ENCODE peak calls at places on chromosomes 12 and 14, in eight cellular contexts. One of them, this sample, is unnamed.

GRCh38 chr14:66746316-66747006 is 238.5 kb downstream of the GPHN start:
- DNase-seq in NCI-H187: no peak
- DNase-seq in HEK293T: peak; percentile 30
- DNase-seq in GM03348: peak; percentile 45
- DNase-seq in NCI-H460: peak; percentile 41
- DNase-seq in T47D: peak; percentile 70
- DNase-seq in stimulated activated CD8-positive, alpha-beta memory T cell treated with anti-CD3 and anti-CD28 coated beads, Interleukin-7, amount 100 ng/mL, for 1 hour: no peak
- DNase-seq in lung microvascular endothelial cell: peak; percentile 57
- DNase-seq in this sample: peak; percentile 26

GRCh38 chr12:14532152-14532551 is 35.5 kb downstream of the PLBD1 start:
- DNase-seq in stimulated activated CD8-positive, alpha-beta memory T cell treated with anti-CD3 and anti-CD28 coated beads, Interleukin-7, amount 100 ng/mL, for 1 hour: no peak
- DNase-seq in HEK293T: no peak
- DNase-seq in GM03348: no peak
- DNase-seq in NCI-H187: no peak
- DNase-seq in T47D: no peak
- DNase-seq in NCI-H460: no peak
- DNase-seq in lung microvascular endothelial cell: no peak
- DNase-seq in this sample: no peak

GRCh38 chr12:56633465-56634241 is 3.5 kb upstream of the BAZ2A start:
- DNase-seq in NCI-H460: no peak
- DNase-seq in NCI-H187: no peak
- DNase-seq in T47D: peak; percentile 36
- DNase-seq in HEK293T: no peak
- DNase-seq in stimulated activated CD8-positive, alpha-beta memory T cell treated with anti-CD3 and anti-CD28 coated beads, Interleukin-7, amount 100 ng/mL, for 1 hour: no peak
- DNase-seq in GM03348: no peak
- DNase-seq in lung microvascular endothelial cell: no peak
- DNase-seq in this sample: peak; percentile 92

GRCh38 chr14:62081012-62081612 is 318.9 kb downstream of the SNAPC1 start:
- DNase-seq in HEK293T: no peak
- DNase-seq in lung microvascular endothelial cell: no peak
- DNase-seq in T47D: no peak
- DNase-seq in stimulated activated CD8-positive, alpha-beta memory T cell treated with anti-CD3 and anti-CD28 coated beads, Interleukin-7, amount 100 ng/mL, for 1 hour: no peak
- DNase-seq in NCI-H187: no peak
- DNase-seq in GM03348: no peak
- DNase-seq in NCI-H460: no peak
- DNase-seq in this sample: no peak

GRCh38 chr12:102816816-102817434 is 100.1 kb downstream of the PAH start:
- DNase-seq in T47D: peak; percentile 58
- DNase-seq in lung microvascular endothelial cell: peak; percentile 51
- DNase-seq in HEK293T: peak; percentile 36
- DNase-seq in GM03348: peak; percentile 68
- DNase-seq in NCI-H460: peak; percentile 40
- DNase-seq in NCI-H187: no peak
- DNase-seq in stimulated activated CD8-positive, alpha-beta memory T cell treated with anti-CD3 and anti-CD28 coated beads, Interleukin-7, amount 100 ng/mL, for 1 hour: no peak
- DNase-seq in this sample: peak; percentile 72

GRCh38 chr14:106843376-106843775 is 1317.0 kb downstream of the TMEM121 start:
- DNase-seq in HEK293T: no peak
- DNase-seq in GM03348: no peak
- DNase-seq in stimulated activated CD8-positive, alpha-beta memory T cell treated with anti-CD3 and anti-CD28 coated beads, Interleukin-7, amount 100 ng/mL, for 1 hour: no peak
- DNase-seq in T47D: peak; percentile 21
- DNase-seq in NCI-H460: no peak
- DNase-seq in NCI-H187: no peak
- DNase-seq in lung microvascular endothelial cell: no peak
- DNase-seq in this sample: no peak

GRCh38 chr12:75994069-75994740 is 37.4 kb downstream of the PHLDA1 start:
- DNase-seq in stimulated activated CD8-positive, alpha-beta memory T cell treated with anti-CD3 and anti-CD28 coated beads, Interleukin-7, amount 100 ng/mL, for 1 hour: no peak
- DNase-seq in HEK293T: no peak
- DNase-seq in lung microvascular endothelial cell: no peak
- DNase-seq in NCI-H460: no peak
- DNase-seq in T47D: peak; percentile 59
- DNase-seq in GM03348: no peak
- DNase-seq in NCI-H187: no peak
- DNase-seq in this sample: no peak

GRCh38 chr12:62714409-62715075 is 220.4 kb downstream of the PPM1H start:
- DNase-seq in GM03348: no peak
- DNase-seq in lung microvascular endothelial cell: no peak
- DNase-seq in NCI-H187: no peak
- DNase-seq in NCI-H460: no peak
- DNase-seq in stimulated activated CD8-positive, alpha-beta memory T cell treated with anti-CD3 and anti-CD28 coated beads, Interleukin-7, amount 100 ng/mL, for 1 hour: no peak
- DNase-seq in T47D: no peak
- DNase-seq in HEK293T: no peak
- DNase-seq in this sample: peak; percentile 81

GRCh38 chr14:23112359-23113178 is 6.5 kb downstream of the CEBPE start:
- DNase-seq in NCI-H460: no peak
- DNase-seq in GM03348: no peak
- DNase-seq in T47D: no peak
- DNase-seq in HEK293T: no peak
- DNase-seq in lung microvascular endothelial cell: no peak
- DNase-seq in stimulated activated CD8-positive, alpha-beta memory T cell treated with anti-CD3 and anti-CD28 coated beads, Interleukin-7, amount 100 ng/mL, for 1 hour: no peak
- DNase-seq in NCI-H187: no peak
- DNase-seq in this sample: no peak

GRCh38 chr14:31902002-31902401 is 175.1 kb upstream of the ARHGAP5 start:
- DNase-seq in GM03348: no peak
- DNase-seq in NCI-H187: no peak
- DNase-seq in HEK293T: no peak
- DNase-seq in stimulated activated CD8-positive, alpha-beta memory T cell treated with anti-CD3 and anti-CD28 coated beads, Interleukin-7, amount 100 ng/mL, for 1 hour: no peak
- DNase-seq in lung microvascular endothelial cell: no peak
- DNase-seq in NCI-H460: no peak
- DNase-seq in T47D: no peak
- DNase-seq in this sample: no peak

GRCh38 chr12:38411947-38412346 is 95.4 kb downstream of the ALG10B start:
- DNase-seq in HEK293T: no peak
- DNase-seq in NCI-H460: no peak
- DNase-seq in T47D: no peak
- DNase-seq in NCI-H187: no peak
- DNase-seq in GM03348: no peak
- DNase-seq in lung microvascular endothelial cell: no peak
- DNase-seq in stimulated activated CD8-positive, alpha-beta memory T cell treated with anti-CD3 and anti-CD28 coated beads, Interleukin-7, amount 100 ng/mL, for 1 hour: no peak
- DNase-seq in this sample: peak; percentile 68

GRCh38 chr12:109766251-109766778 is 52.7 kb downstream of the FAM222A start:
- DNase-seq in NCI-H187: no peak
- DNase-seq in HEK293T: no peak
- DNase-seq in NCI-H460: no peak
- DNase-seq in T47D: no peak
- DNase-seq in lung microvascular endothelial cell: no peak
- DNase-seq in stimulated activated CD8-positive, alpha-beta memory T cell treated with anti-CD3 and anti-CD28 coated beads, Interleukin-7, amount 100 ng/mL, for 1 hour: no peak
- DNase-seq in GM03348: no peak
- DNase-seq in this sample: no peak

GRCh38 chr12:115932073-115932472 is 345.4 kb downstream of the MED13L start:
- DNase-seq in lung microvascular endothelial cell: no peak
- DNase-seq in HEK293T: no peak
- DNase-seq in GM03348: no peak
- DNase-seq in NCI-H187: no peak
- DNase-seq in NCI-H460: no peak
- DNase-seq in T47D: no peak
- DNase-seq in stimulated activated CD8-positive, alpha-beta memory T cell treated with anti-CD3 and anti-CD28 coated beads, Interleukin-7, amount 100 ng/mL, for 1 hour: no peak
- DNase-seq in this sample: no peak

GRCh38 chr14:79834856-79835255 is 376.4 kb downstream of the DIO2 start:
- DNase-seq in HEK293T: no peak
- DNase-seq in GM03348: no peak
- DNase-seq in NCI-H187: no peak
- DNase-seq in T47D: no peak
- DNase-seq in stimulated activated CD8-positive, alpha-beta memory T cell treated with anti-CD3 and anti-CD28 coated beads, Interleukin-7, amount 100 ng/mL, for 1 hour: no peak
- DNase-seq in NCI-H460: no peak
- DNase-seq in lung microvascular endothelial cell: no peak
- DNase-seq in this sample: no peak

GRCh38 chr12:8823565-8824300 is 1.3 kb downstream of the A2ML1 start:
- DNase-seq in lung microvascular endothelial cell: peak; percentile 60
- DNase-seq in NCI-H187: no peak
- DNase-seq in GM03348: no peak
- DNase-seq in NCI-H460: no peak
- DNase-seq in stimulated activated CD8-positive, alpha-beta memory T cell treated with anti-CD3 and anti-CD28 coated beads, Interleukin-7, amount 100 ng/mL, for 1 hour: no peak
- DNase-seq in T47D: peak; percentile 23
- DNase-seq in HEK293T: peak; percentile 58
- DNase-seq in this sample: peak; percentile 83

GRCh38 chr12:30794591-30795409 is 40.0 kb upstream of the CAPRIN2 start:
- DNase-seq in NCI-H187: no peak
- DNase-seq in stimulated activated CD8-positive, alpha-beta memory T cell treated with anti-CD3 and anti-CD28 coated beads, Interleukin-7, amount 100 ng/mL, for 1 hour: no peak
- DNase-seq in HEK293T: peak; percentile 14
- DNase-seq in lung microvascular endothelial cell: peak; percentile 93
- DNase-seq in GM03348: peak; percentile 75
- DNase-seq in T47D: no peak
- DNase-seq in NCI-H460: peak; percentile 77
- DNase-seq in this sample: no peak

GRCh38 chr12:104638760-104639319 is 182.1 kb downstream of the CHST11 start:
- DNase-seq in stimulated activated CD8-positive, alpha-beta memory T cell treated with anti-CD3 and anti-CD28 coated beads, Interleukin-7, amount 100 ng/mL, for 1 hour: no peak
- DNase-seq in GM03348: no peak
- DNase-seq in T47D: no peak
- DNase-seq in NCI-H460: no peak
- DNase-seq in lung microvascular endothelial cell: no peak
- DNase-seq in HEK293T: no peak
- DNase-seq in NCI-H187: no peak
- DNase-seq in this sample: no peak